ENCODE peak calls at places on chromosome 15, in eight cellular contexts. One of them, this sample, is unnamed.

GRCh38 chr15:93288718-93289117 is 199.7 kb upstream of the RGMA start:
- DNase-seq in NCI-H2171: no peak
- DNase-seq in ACHN: no peak
- DNase-seq in AG20443: no peak
- DNase-seq in activated CD8-positive, alpha-beta memory T cell treated with anti-CD3 and anti-CD28 coated beads, Interleukin-2, amount 10 ng/mL, durations not matched to agents 7 days and 5 days: peak
- DNase-seq in HTR-8/SVneo: no peak
- DNase-seq in activated naive CD4-positive, alpha-beta T cell treated with anti-CD3 and anti-CD28 coated beads for 36 hours: no peak
- DNase-seq in activated CD4-positive, alpha-beta T cell treated with anti-CD3 and anti-CD28 coated beads, Interleukin-2, amount 10 ng/mL, durations not matched to agents 7 days and 5 days: no peak
- DNase-seq in this sample: no peak

GRCh38 chr15:63203451-63204090 is 14.2 kb downstream of the RAB8B start:
- DNase-seq in activated naive CD4-positive, alpha-beta T cell treated with anti-CD3 and anti-CD28 coated beads for 36 hours: peak
- DNase-seq in HTR-8/SVneo: no peak
- DNase-seq in AG20443: no peak
- DNase-seq in NCI-H2171: no peak
- DNase-seq in ACHN: peak
- DNase-seq in activated CD4-positive, alpha-beta T cell treated with anti-CD3 and anti-CD28 coated beads, Interleukin-2, amount 10 ng/mL, durations not matched to agents 7 days and 5 days: peak
- DNase-seq in activated CD8-positive, alpha-beta memory T cell treated with anti-CD3 and anti-CD28 coated beads, Interleukin-2, amount 10 ng/mL, durations not matched to agents 7 days and 5 days: peak
- DNase-seq in this sample: peak

GRCh38 chr15:58346361-58346760 is 85.4 kb upstream of the LIPC start:
- DNase-seq in activated naive CD4-positive, alpha-beta T cell treated with anti-CD3 and anti-CD28 coated beads for 36 hours: no peak
- DNase-seq in HTR-8/SVneo: peak
- DNase-seq in NCI-H2171: no peak
- DNase-seq in AG20443: peak
- DNase-seq in activated CD8-positive, alpha-beta memory T cell treated with anti-CD3 and anti-CD28 coated beads, Interleukin-2, amount 10 ng/mL, durations not matched to agents 7 days and 5 days: no peak
- DNase-seq in ACHN: peak
- DNase-seq in activated CD4-positive, alpha-beta T cell treated with anti-CD3 and anti-CD28 coated beads, Interleukin-2, amount 10 ng/mL, durations not matched to agents 7 days and 5 days: no peak
- DNase-seq in this sample: no peak

GRCh38 chr15:69974321-69974720 is 123.4 kb downstream of the TLE3 start:
- DNase-seq in activated CD4-positive, alpha-beta T cell treated with anti-CD3 and anti-CD28 coated beads, Interleukin-2, amount 10 ng/mL, durations not matched to agents 7 days and 5 days: no peak
- DNase-seq in HTR-8/SVneo: no peak
- DNase-seq in activated CD8-positive, alpha-beta memory T cell treated with anti-CD3 and anti-CD28 coated beads, Interleukin-2, amount 10 ng/mL, durations not matched to agents 7 days and 5 days: no peak
- DNase-seq in AG20443: no peak
- DNase-seq in ACHN: no peak
- DNase-seq in activated naive CD4-positive, alpha-beta T cell treated with anti-CD3 and anti-CD28 coated beads for 36 hours: no peak
- DNase-seq in NCI-H2171: peak
- DNase-seq in this sample: no peak

GRCh38 chr15:62932436-62932835 is 110.1 kb upstream of the TPM1 start:
- DNase-seq in AG20443: peak
- DNase-seq in activated naive CD4-positive, alpha-beta T cell treated with anti-CD3 and anti-CD28 coated beads for 36 hours: no peak
- DNase-seq in NCI-H2171: no peak
- DNase-seq in activated CD4-positive, alpha-beta T cell treated with anti-CD3 and anti-CD28 coated beads, Interleukin-2, amount 10 ng/mL, durations not matched to agents 7 days and 5 days: no peak
- DNase-seq in activated CD8-positive, alpha-beta memory T cell treated with anti-CD3 and anti-CD28 coated beads, Interleukin-2, amount 10 ng/mL, durations not matched to agents 7 days and 5 days: no peak
- DNase-seq in ACHN: no peak
- DNase-seq in HTR-8/SVneo: no peak
- DNase-seq in this sample: no peak

GRCh38 chr15:99452728-99453643 is 112.8 kb upstream of the MEF2A start:
- DNase-seq in ACHN: no peak
- DNase-seq in AG20443: peak
- DNase-seq in activated naive CD4-positive, alpha-beta T cell treated with anti-CD3 and anti-CD28 coated beads for 36 hours: no peak
- DNase-seq in HTR-8/SVneo: no peak
- DNase-seq in NCI-H2171: no peak
- DNase-seq in activated CD8-positive, alpha-beta memory T cell treated with anti-CD3 and anti-CD28 coated beads, Interleukin-2, amount 10 ng/mL, durations not matched to agents 7 days and 5 days: peak
- DNase-seq in activated CD4-positive, alpha-beta T cell treated with anti-CD3 and anti-CD28 coated beads, Interleukin-2, amount 10 ng/mL, durations not matched to agents 7 days and 5 days: peak
- DNase-seq in this sample: no peak

GRCh38 chr15:63048986-63049665 is 6.6 kb downstream of the TPM1 start:
- DNase-seq in activated CD4-positive, alpha-beta T cell treated with anti-CD3 and anti-CD28 coated beads, Interleukin-2, amount 10 ng/mL, durations not matched to agents 7 days and 5 days: peak
- DNase-seq in NCI-H2171: peak
- DNase-seq in activated CD8-positive, alpha-beta memory T cell treated with anti-CD3 and anti-CD28 coated beads, Interleukin-2, amount 10 ng/mL, durations not matched to agents 7 days and 5 days: peak
- DNase-seq in activated naive CD4-positive, alpha-beta T cell treated with anti-CD3 and anti-CD28 coated beads for 36 hours: peak
- DNase-seq in AG20443: no peak
- DNase-seq in ACHN: peak
- DNase-seq in HTR-8/SVneo: no peak
- DNase-seq in this sample: peak

GRCh38 chr15:99250494-99251435 is 516 bp upstream of the LRRC28 start:
- DNase-seq in activated naive CD4-positive, alpha-beta T cell treated with anti-CD3 and anti-CD28 coated beads for 36 hours: peak
- DNase-seq in activated CD8-positive, alpha-beta memory T cell treated with anti-CD3 and anti-CD28 coated beads, Interleukin-2, amount 10 ng/mL, durations not matched to agents 7 days and 5 days: peak
- DNase-seq in NCI-H2171: peak
- DNase-seq in activated CD4-positive, alpha-beta T cell treated with anti-CD3 and anti-CD28 coated beads, Interleukin-2, amount 10 ng/mL, durations not matched to agents 7 days and 5 days: peak
- DNase-seq in ACHN: peak
- DNase-seq in HTR-8/SVneo: peak
- DNase-seq in AG20443: peak
- DNase-seq in this sample: peak

GRCh38 chr15:80031841-80032240 is 27.6 kb upstream of the ZFAND6 start:
- DNase-seq in AG20443: no peak
- DNase-seq in HTR-8/SVneo: no peak
- DNase-seq in ACHN: no peak
- DNase-seq in activated CD8-positive, alpha-beta memory T cell treated with anti-CD3 and anti-CD28 coated beads, Interleukin-2, amount 10 ng/mL, durations not matched to agents 7 days and 5 days: peak
- DNase-seq in activated CD4-positive, alpha-beta T cell treated with anti-CD3 and anti-CD28 coated beads, Interleukin-2, amount 10 ng/mL, durations not matched to agents 7 days and 5 days: no peak
- DNase-seq in activated naive CD4-positive, alpha-beta T cell treated with anti-CD3 and anti-CD28 coated beads for 36 hours: peak
- DNase-seq in NCI-H2171: no peak
- DNase-seq in this sample: no peak

GRCh38 chr15:70182858-70183695 is 85.4 kb upstream of the TLE3 start:
- DNase-seq in activated CD4-positive, alpha-beta T cell treated with anti-CD3 and anti-CD28 coated beads, Interleukin-2, amount 10 ng/mL, durations not matched to agents 7 days and 5 days: no peak
- DNase-seq in activated CD8-positive, alpha-beta memory T cell treated with anti-CD3 and anti-CD28 coated beads, Interleukin-2, amount 10 ng/mL, durations not matched to agents 7 days and 5 days: no peak
- DNase-seq in activated naive CD4-positive, alpha-beta T cell treated with anti-CD3 and anti-CD28 coated beads for 36 hours: no peak
- DNase-seq in HTR-8/SVneo: no peak
- DNase-seq in AG20443: no peak
- DNase-seq in ACHN: peak
- DNase-seq in NCI-H2171: no peak
- DNase-seq in this sample: no peak

GRCh38 chr15:69892351-69892750 is 205.4 kb downstream of the TLE3 start:
- DNase-seq in NCI-H2171: no peak
- DNase-seq in HTR-8/SVneo: no peak
- DNase-seq in AG20443: no peak
- DNase-seq in activated CD8-positive, alpha-beta memory T cell treated with anti-CD3 and anti-CD28 coated beads, Interleukin-2, amount 10 ng/mL, durations not matched to agents 7 days and 5 days: no peak
- DNase-seq in activated CD4-positive, alpha-beta T cell treated with anti-CD3 and anti-CD28 coated beads, Interleukin-2, amount 10 ng/mL, durations not matched to agents 7 days and 5 days: no peak
- DNase-seq in ACHN: no peak
- DNase-seq in activated naive CD4-positive, alpha-beta T cell treated with anti-CD3 and anti-CD28 coated beads for 36 hours: no peak
- DNase-seq in this sample: no peak

GRCh38 chr15:77499087-77499765 is 78.5 kb downstream of the HMG20A start:
- DNase-seq in AG20443: no peak
- DNase-seq in ACHN: no peak
- DNase-seq in activated naive CD4-positive, alpha-beta T cell treated with anti-CD3 and anti-CD28 coated beads for 36 hours: no peak
- DNase-seq in HTR-8/SVneo: no peak
- DNase-seq in activated CD4-positive, alpha-beta T cell treated with anti-CD3 and anti-CD28 coated beads, Interleukin-2, amount 10 ng/mL, durations not matched to agents 7 days and 5 days: no peak
- DNase-seq in NCI-H2171: no peak
- DNase-seq in activated CD8-positive, alpha-beta memory T cell treated with anti-CD3 and anti-CD28 coated beads, Interleukin-2, amount 10 ng/mL, durations not matched to agents 7 days and 5 days: no peak
- DNase-seq in this sample: no peak

GRCh38 chr15:82679626-82680199 is 30.0 kb downstream of the AP3B2 start:
- DNase-seq in NCI-H2171: no peak
- DNase-seq in HTR-8/SVneo: no peak
- DNase-seq in activated naive CD4-positive, alpha-beta T cell treated with anti-CD3 and anti-CD28 coated beads for 36 hours: no peak
- DNase-seq in activated CD8-positive, alpha-beta memory T cell treated with anti-CD3 and anti-CD28 coated beads, Interleukin-2, amount 10 ng/mL, durations not matched to agents 7 days and 5 days: no peak
- DNase-seq in activated CD4-positive, alpha-beta T cell treated with anti-CD3 and anti-CD28 coated beads, Interleukin-2, amount 10 ng/mL, durations not matched to agents 7 days and 5 days: no peak
- DNase-seq in ACHN: no peak
- DNase-seq in AG20443: no peak
- DNase-seq in this sample: no peak

GRCh38 chr15:96264801-96265515 is 65.5 kb upstream of the NR2F2 start:
- DNase-seq in activated CD8-positive, alpha-beta memory T cell treated with anti-CD3 and anti-CD28 coated beads, Interleukin-2, amount 10 ng/mL, durations not matched to agents 7 days and 5 days: no peak
- DNase-seq in NCI-H2171: no peak
- DNase-seq in activated CD4-positive, alpha-beta T cell treated with anti-CD3 and anti-CD28 coated beads, Interleukin-2, amount 10 ng/mL, durations not matched to agents 7 days and 5 days: no peak
- DNase-seq in AG20443: peak
- DNase-seq in ACHN: peak
- DNase-seq in HTR-8/SVneo: peak
- DNase-seq in activated naive CD4-positive, alpha-beta T cell treated with anti-CD3 and anti-CD28 coated beads for 36 hours: no peak
- DNase-seq in this sample: peak

GRCh38 chr15:44034933-44035624 is 160.0 kb downstream of the FRMD5 start:
- DNase-seq in activated CD8-positive, alpha-beta memory T cell treated with anti-CD3 and anti-CD28 coated beads, Interleukin-2, amount 10 ng/mL, durations not matched to agents 7 days and 5 days: no peak
- DNase-seq in AG20443: peak
- DNase-seq in activated CD4-positive, alpha-beta T cell treated with anti-CD3 and anti-CD28 coated beads, Interleukin-2, amount 10 ng/mL, durations not matched to agents 7 days and 5 days: no peak
- DNase-seq in HTR-8/SVneo: no peak
- DNase-seq in ACHN: peak
- DNase-seq in activated naive CD4-positive, alpha-beta T cell treated with anti-CD3 and anti-CD28 coated beads for 36 hours: no peak
- DNase-seq in NCI-H2171: no peak
- DNase-seq in this sample: no peak

GRCh38 chr15:82040862-82041261 is 5.0 kb downstream of the MEX3B start:
- DNase-seq in NCI-H2171: peak
- DNase-seq in activated CD8-positive, alpha-beta memory T cell treated with anti-CD3 and anti-CD28 coated beads, Interleukin-2, amount 10 ng/mL, durations not matched to agents 7 days and 5 days: no peak
- DNase-seq in activated CD4-positive, alpha-beta T cell treated with anti-CD3 and anti-CD28 coated beads, Interleukin-2, amount 10 ng/mL, durations not matched to agents 7 days and 5 days: no peak
- DNase-seq in HTR-8/SVneo: no peak
- DNase-seq in AG20443: no peak
- DNase-seq in activated naive CD4-positive, alpha-beta T cell treated with anti-CD3 and anti-CD28 coated beads for 36 hours: no peak
- DNase-seq in ACHN: no peak
- DNase-seq in this sample: peak

This sample was measured in K562.